ENCODE peak calls at places on chromosomes 6 and 20, in four cellular contexts. One of them, this sample, is unnamed.

GRCh38 chr6:133854633-133855598 is 34.0 kb upstream of the TCF21 start:
- DNase-seq in CD8-positive, alpha-beta T cell: no peak
- DNase-seq in sigmoid colon: no peak
- DNase-seq in esophagus squamous epithelium: no peak
- DNase-seq in this sample: no peak

GRCh38 chr6:10531942-10532341 is 10.8 kb downstream of the GCNT2 start:
- DNase-seq in sigmoid colon: no peak
- DNase-seq in esophagus squamous epithelium: no peak
- DNase-seq in CD8-positive, alpha-beta T cell: no peak
- DNase-seq in this sample: no peak

GRCh38 chr6:88650029-88650619 is 313.3 kb downstream of the RNGTT start:
- DNase-seq in esophagus squamous epithelium: no peak
- DNase-seq in CD8-positive, alpha-beta T cell: no peak
- DNase-seq in sigmoid colon: no peak
- DNase-seq in this sample: peak; percentile 12

GRCh38 chr20:51667491-51667890 is 100.7 kb downstream of the ATP9A start:
- DNase-seq in sigmoid colon: no peak
- DNase-seq in esophagus squamous epithelium: no peak
- DNase-seq in CD8-positive, alpha-beta T cell: no peak
- DNase-seq in this sample: no peak

GRCh38 chr20:46057856-46058655 is 29.0 kb downstream of the SLC12A5 start:
- DNase-seq in esophagus squamous epithelium: no peak
- DNase-seq in CD8-positive, alpha-beta T cell: no peak
- DNase-seq in sigmoid colon: peak; percentile 72
- DNase-seq in this sample: no peak

GRCh38 chr6:13406051-13406477 is 77.7 kb upstream of the TBC1D7 start:
- DNase-seq in sigmoid colon: no peak
- DNase-seq in esophagus squamous epithelium: no peak
- DNase-seq in CD8-positive, alpha-beta T cell: no peak
- DNase-seq in this sample: no peak

GRCh38 chr20:18645851-18646250 is 58.0 kb downstream of the DTD1 start:
- DNase-seq in CD8-positive, alpha-beta T cell: no peak
- DNase-seq in esophagus squamous epithelium: no peak
- DNase-seq in sigmoid colon: peak; percentile 19
- DNase-seq in this sample: no peak

GRCh38 chr20:60765821-60766403 is 486.1 kb upstream of the CDH4 start:
- DNase-seq in esophagus squamous epithelium: no peak
- DNase-seq in sigmoid colon: no peak
- DNase-seq in CD8-positive, alpha-beta T cell: no peak
- DNase-seq in this sample: no peak

GRCh38 chr20:20024942-20025341 is 7.8 kb downstream of the NAA20 start:
- DNase-seq in sigmoid colon: no peak
- DNase-seq in CD8-positive, alpha-beta T cell: no peak
- DNase-seq in esophagus squamous epithelium: no peak
- DNase-seq in this sample: no peak

GRCh38 chr6:137496392-137496767 is 2.2 kb upstream of the OLIG3 start:
- DNase-seq in sigmoid colon: no peak
- DNase-seq in esophagus squamous epithelium: no peak
- DNase-seq in CD8-positive, alpha-beta T cell: no peak
- DNase-seq in this sample: no peak

GRCh38 chr6:150599199-150600002 is at the start of gene PLEKHG1:
- DNase-seq in CD8-positive, alpha-beta T cell: peak; percentile 29
- DNase-seq in esophagus squamous epithelium: no peak
- DNase-seq in sigmoid colon: peak; percentile 85
- DNase-seq in this sample: peak; percentile 54

GRCh38 chr6:139820191-139820590 is 445.7 kb upstream of the CITED2 start:
- DNase-seq in esophagus squamous epithelium: no peak
- DNase-seq in sigmoid colon: no peak
- DNase-seq in CD8-positive, alpha-beta T cell: no peak
- DNase-seq in this sample: no peak

GRCh38 chr6:149845549-149845948 is 18.6 kb downstream of the LRP11 start:
- DNase-seq in sigmoid colon: no peak
- DNase-seq in esophagus squamous epithelium: no peak
- DNase-seq in CD8-positive, alpha-beta T cell: no peak
- DNase-seq in this sample: no peak

GRCh38 chr6:31407699-31408098 is 4.3 kb downstream of the MICA start:
- DNase-seq in CD8-positive, alpha-beta T cell: no peak
- DNase-seq in sigmoid colon: no peak
- DNase-seq in esophagus squamous epithelium: no peak
- DNase-seq in this sample: no peak

DNA sequence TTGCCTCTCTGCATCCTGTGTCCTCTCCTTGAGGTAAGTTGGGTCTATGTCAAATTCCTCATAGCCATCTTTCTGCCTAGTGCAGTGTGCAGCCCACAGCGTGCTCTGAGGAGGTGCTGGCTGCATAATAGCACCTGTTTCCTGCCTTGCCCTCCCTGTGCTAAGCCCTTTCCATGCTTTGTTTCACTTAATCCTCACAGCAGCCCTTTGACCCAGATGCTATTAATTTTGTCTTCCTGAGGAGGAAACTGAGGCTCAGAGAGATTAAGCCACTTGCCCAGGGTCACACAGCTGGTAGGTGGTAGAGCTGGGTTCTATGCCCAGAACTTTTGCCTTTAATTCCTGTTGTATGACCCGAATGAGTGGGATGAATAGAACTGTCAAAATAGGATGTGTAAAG is 13.5 kb downstream of the FAM83D start:
- DNase-seq in esophagus squamous epithelium: no peak
- DNase-seq in sigmoid colon: peak; percentile 2
- DNase-seq in CD8-positive, alpha-beta T cell: no peak
- DNase-seq in this sample: no peak
- H3K36me3 ChIP-seq in esophagus squamous epithelium: peaks cover 36% of the 10 kb centered on the region
- H3K36me3 ChIP-seq in sigmoid colon: no peaks in the 10 kb centered on the region
- H3K36me3 ChIP-seq in CD8-positive, alpha-beta T cell: no peaks in the 10 kb centered on the region
- H3K36me3 ChIP-seq in this sample: peaks cover 3% of the 10 kb centered on the region

DNA sequence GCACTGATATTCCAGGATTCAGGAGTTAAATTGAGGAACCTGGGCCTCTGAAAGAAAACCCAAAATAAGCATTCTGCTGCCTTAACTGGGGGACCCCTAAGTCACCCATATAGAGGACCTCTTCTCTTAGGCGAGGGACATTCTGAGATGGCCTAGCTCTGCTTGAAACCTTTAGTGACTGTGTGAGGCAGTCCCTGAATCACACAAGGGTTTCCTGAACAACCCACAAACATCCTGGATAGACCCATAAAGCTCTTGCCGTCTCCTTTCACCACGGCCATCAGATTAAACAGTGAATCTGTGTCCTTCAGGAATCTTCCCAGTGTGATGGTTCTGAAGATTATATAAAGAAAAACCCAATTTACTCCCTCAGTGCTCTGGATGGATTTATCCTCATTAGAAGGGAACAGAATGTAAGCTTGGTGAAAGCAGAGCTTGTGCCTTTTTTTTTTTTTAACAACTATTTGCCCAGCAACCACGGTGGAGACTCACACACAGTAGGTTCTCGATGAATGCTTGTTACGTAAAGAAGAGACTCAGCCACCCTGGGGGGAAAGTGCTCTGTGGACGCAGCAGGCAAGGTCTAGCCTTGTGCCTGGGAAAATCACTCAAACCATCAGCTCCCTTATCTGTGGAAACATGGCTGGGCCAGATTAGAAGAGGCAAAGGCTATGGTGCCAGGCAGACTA is 39.1 kb upstream of the SIRPG start:
- DNase-seq in CD8-positive, alpha-beta T cell: no peak
- DNase-seq in esophagus squamous epithelium: no peak
- DNase-seq in sigmoid colon: no peak
- DNase-seq in this sample: no peak
- H3K27ac ChIP-seq in CD8-positive, alpha-beta T cell: no peak overlapping the region
- H3K27ac ChIP-seq in esophagus squamous epithelium: no peak overlapping the region
- H3K27ac ChIP-seq in sigmoid colon: no peak overlapping the region
- H3K27ac ChIP-seq in this sample: no peak overlapping the region

GRCh38 chr6:169714178-169714577 is 10.1 kb downstream of the PHF10 start:
- DNase-seq in esophagus squamous epithelium: no peak
- DNase-seq in sigmoid colon: no peak
- DNase-seq in CD8-positive, alpha-beta T cell: no peak
- DNase-seq in this sample: no peak

GRCh38 chr6:169709293-169709692 is 7.4 kb downstream of the C6orf120 start:
- DNase-seq in CD8-positive, alpha-beta T cell: no peak
- DNase-seq in esophagus squamous epithelium: no peak
- DNase-seq in sigmoid colon: no peak
- DNase-seq in this sample: no peak

GRCh38 chr6:169710009-169710408 is 8.1 kb downstream of the C6orf120 start:
- DNase-seq in esophagus squamous epithelium: no peak
- DNase-seq in CD8-positive, alpha-beta T cell: no peak
- DNase-seq in sigmoid colon: no peak
- DNase-seq in this sample: no peak

GRCh38 chr6:169719117-169719516 is 5.2 kb downstream of the PHF10 start:
- DNase-seq in CD8-positive, alpha-beta T cell: no peak
- DNase-seq in sigmoid colon: no peak
- DNase-seq in esophagus squamous epithelium: no peak
- DNase-seq in this sample: no peak

DNA sequence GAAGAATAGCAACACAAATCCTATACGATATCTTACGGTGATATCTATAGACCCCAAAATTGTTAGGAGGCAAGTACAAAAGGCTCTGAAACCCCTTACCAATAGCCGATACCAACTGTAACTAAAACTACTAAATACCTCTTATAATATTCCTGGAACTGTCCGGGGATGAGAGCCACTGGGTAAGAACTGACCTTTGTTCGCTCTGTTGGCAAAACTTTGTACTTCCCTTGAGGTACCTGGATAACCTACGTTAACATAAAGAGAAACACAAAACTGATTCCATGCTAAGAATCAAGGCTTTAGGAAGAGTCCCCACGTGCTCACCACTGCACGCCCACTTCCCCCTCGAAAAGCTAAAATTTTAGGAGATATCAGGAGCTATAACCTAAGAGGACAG is 9.7 kb downstream of the PHF10 start:
- DNase-seq in CD8-positive, alpha-beta T cell: no peak
- DNase-seq in sigmoid colon: no peak
- DNase-seq in esophagus squamous epithelium: no peak
- DNase-seq in this sample: no peak
- H3K36me3 ChIP-seq in CD8-positive, alpha-beta T cell: peaks cover 13% of the 10 kb centered on the region
- H3K36me3 ChIP-seq in sigmoid colon: peaks cover 27% of the 10 kb centered on the region
- H3K36me3 ChIP-seq in esophagus squamous epithelium: peaks cover 90% of the 10 kb centered on the region
- H3K36me3 ChIP-seq in this sample: peaks cover 69% of the 10 kb centered on the region

GRCh38 chr6:21159465-21159864 is 434.1 kb upstream of the SOX4 start:
- DNase-seq in sigmoid colon: no peak
- DNase-seq in esophagus squamous epithelium: no peak
- DNase-seq in CD8-positive, alpha-beta T cell: no peak
- DNase-seq in this sample: no peak
- H3K27ac ChIP-seq in sigmoid colon: no peak overlapping the region
- H3K27ac ChIP-seq in esophagus squamous epithelium: no peak overlapping the region
- H3K27ac ChIP-seq in CD8-positive, alpha-beta T cell: no peak overlapping the region
- H3K27ac ChIP-seq in this sample: no peak overlapping the region

GRCh38 chr20:58898629-58899028 is 46.1 kb downstream of the GNAS start:
- DNase-seq in esophagus squamous epithelium: no peak
- DNase-seq in CD8-positive, alpha-beta T cell: no peak
- DNase-seq in sigmoid colon: no peak
- DNase-seq in this sample: no peak
- H3K36me3 ChIP-seq in esophagus squamous epithelium: peaks cover 64% of the 10 kb centered on the region
- H3K36me3 ChIP-seq in CD8-positive, alpha-beta T cell: peaks cover 17% of the 10 kb centered on the region
- H3K36me3 ChIP-seq in sigmoid colon: peaks cover under 1% of the 10 kb centered on the region
- H3K36me3 ChIP-seq in this sample: peaks cover 46% of the 10 kb centered on the region